ENCODE peak calls at places on chromosomes 11 and 22, in eight cellular contexts. U is adrenal gland; S is occipital lobe; H is Daoy; E is EH; O is stimulated activated CD4-positive, alpha-beta T cell treated with anti-CD3 and anti-CD28 coated beads, Interleukin-4, amount 100 ng/mL, for 1 hour; T is NCI-H460; R is iris pigment epithelial cell. N is an unnamed sample.

GRCh38 chr11:75536786-75537629 is 11.3 kb upstream of the GDPD5 start:
- DNase-seq in U (no peak), S (no peak), H (peak), E (peak), O (peak), T (no peak), R (peak), N (no peak)

GRCh38 chr22:30488121-30488520 is 16.3 kb upstream of the SEC14L3 start:
- DNase-seq in U (no peak), S (no peak), H (no peak), E (no peak), O (no peak), T (no peak), R (no peak), N (no peak)

GRCh38 chr11:65786008-65786785 is 666 bp upstream of the OVOL1 start:
- DNase-seq in U (no peak), S (no peak), H (no peak), E (no peak), O (peak), T (no peak), R (no peak), N (no peak)

GRCh38 chr22:35401863-35402262 is 1.9 kb downstream of the MCM5 start:
- DNase-seq in U (no peak), S (no peak), H (no peak), E (no peak), O (no peak), T (no peak), R (no peak), N (no peak)

GRCh38 chr11:5689551-5689983 is at the start of gene TRIM22:
- DNase-seq in U (peak), S (peak), H (peak), E (peak), O (peak), T (no peak), R (peak), N (no peak)

GRCh38 chr11:69658606-69659450 is 16.3 kb downstream of the LTO1 start:
- DNase-seq in U (no peak), S (no peak), H (no peak), E (no peak), O (no peak), T (no peak), R (no peak), N (peak)

GRCh38 chr11:120197254-120197891 is 13.5 kb upstream of the OAF start:
- DNase-seq in U (no peak), S (no peak), H (no peak), E (peak), O (no peak), T (no peak), R (no peak), N (no peak)

GRCh38 chr11:130070109-130070828 is 575 bp downstream of the APLP2 start:
- DNase-seq in U (peak), S (peak), H (peak), E (peak), O (peak), T (no peak), R (peak), N (peak)

GRCh38 chr22:43520632-43521039 is 108.8 kb downstream of the MPPED1 start:
- DNase-seq in U (no peak), S (no peak), H (no peak), E (no peak), O (no peak), T (no peak), R (no peak), N (no peak)

GRCh38 chr22:45612451-45612901 is 59.2 kb upstream of the ATXN10 start:
- DNase-seq in U (peak), S (no peak), H (peak), E (peak), O (no peak), T (no peak), R (peak), N (peak)

GRCh38 chr22:41487037-41487963 is 18.4 kb downstream of the ACO2 start:
- DNase-seq in U (no peak), S (no peak), H (no peak), E (no peak), O (no peak), T (no peak), R (no peak), N (peak)

GRCh38 chr11:65417702-65418430 is 4.7 kb upstream of the NEAT1 start:
- DNase-seq in U (peak), S (no peak), H (no peak), E (peak), O (peak), T (no peak), R (peak), N (peak)

GRCh38 chr22:24270556-24271405 is at the start of gene SPECC1L:
- DNase-seq in U (peak), S (peak), H (peak), E (peak), O (peak), T (peak), R (peak), N (peak)

GRCh38 chr22:49658902-49659280 is 168.8 kb downstream of the BRD1 start:
- DNase-seq in U (no peak), S (no peak), H (no peak), E (no peak), O (no peak), T (no peak), R (no peak), N (peak)

GRCh38 chr22:49676783-49677494 is 150.7 kb downstream of the BRD1 start:
- DNase-seq in U (no peak), S (no peak), H (no peak), E (no peak), O (no peak), T (no peak), R (no peak), N (peak)

GRCh38 chr22:50581950-50582561 is 593 bp downstream of the CHKB start:
- DNase-seq in U (no peak), S (no peak), H (no peak), E (peak), O (peak), T (no peak), R (peak), N (no peak)

GRCh38 chr11:47552086-47552580 is 799 bp downstream of the CELF1 start:
- DNase-seq in U (no peak), S (no peak), H (peak), E (peak), O (peak), T (no peak), R (peak), N (no peak)

GRCh38 chr11:1934326-1935155 is 12.6 kb upstream of the MRPL23 start:
- DNase-seq in U (peak), S (no peak), H (no peak), E (no peak), O (no peak), T (no peak), R (no peak), N (no peak)

GRCh38 chr22:47067911-47068654 is 305.6 kb downstream of the TBC1D22A start:
- DNase-seq in U (no peak), S (no peak), H (no peak), E (no peak), O (no peak), T (no peak), R (no peak), N (peak)

GRCh38 chr11:119537641-119538253 is 114.8 kb upstream of the THY1 start:
- DNase-seq in U (no peak), S (no peak), H (no peak), E (no peak), O (no peak), T (no peak), R (no peak), N (peak)

GRCh38 chr11:112524808-112525207 is 264.1 kb upstream of the PLET1 start:
- DNase-seq in U (peak), S (no peak), H (no peak), E (peak), O (no peak), T (no peak), R (no peak), N (no peak)

GRCh38 chr11:120079750-120080610 is 57.9 kb downstream of the TRIM29 start:
- DNase-seq in U (no peak), S (no peak), H (peak), E (peak), O (peak), T (no peak), R (no peak), N (no peak)

GRCh38 chr11:5666396-5666780 is 18.5 kb downstream of the TRIM5 start:
- DNase-seq in U (no peak), S (no peak), H (no peak), E (peak), O (no peak), T (no peak), R (peak), N (no peak)

GRCh38 chr11:118912742-118913410 is 12.8 kb downstream of the BCL9L start:
- DNase-seq in U (peak), S (no peak), H (peak), E (peak), O (no peak), T (no peak), R (no peak), N (peak)

GRCh38 chr11:8604078-8604723 is 10.2 kb upstream of the STK33 start:
- DNase-seq in U (peak), S (no peak), H (peak), E (peak), O (peak), T (peak), R (peak), N (peak)

GRCh38 chr22:29820941-29821789 is 16.9 kb downstream of the ASCC2 start:
- DNase-seq in U (peak), S (no peak), H (peak), E (peak), O (no peak), T (no peak), R (peak), N (peak)

GRCh38 chr11:76620471-76620870 is 50.1 kb downstream of the LRRC32 start:
- DNase-seq in U (no peak), S (no peak), H (no peak), E (peak), O (no peak), T (no peak), R (peak), N (no peak)

GRCh38 chr22:32202539-32203180 is 2.2 kb downstream of the RFPL2 start:
- DNase-seq in U (no peak), S (no peak), H (peak), E (peak), O (peak), T (peak), R (peak), N (peak)

GRCh38 chr22:44578516-44579230 is 80.6 kb upstream of the RTL6 start:
- DNase-seq in U (no peak), S (no peak), H (no peak), E (no peak), O (no peak), T (no peak), R (no peak), N (peak)

GRCh38 chr11:28072321-28072720 is 35.6 kb downstream of the KIF18A start:
- DNase-seq in U (no peak), S (no peak), H (no peak), E (peak), O (no peak), T (no peak), R (peak), N (no peak)

GRCh38 chr11:35173011-35173511 is 34.1 kb downstream of the CD44 start:
- DNase-seq in U (no peak), S (no peak), H (no peak), E (peak), O (no peak), T (no peak), R (peak), N (no peak)

GRCh38 chr11:117933475-117933874 is 4.3 kb upstream of the TMPRSS13 start:
- DNase-seq in U (no peak), S (no peak), H (no peak), E (no peak), O (no peak), T (no peak), R (no peak), N (no peak)

GRCh38 chr22:39559456-39560105 is 11.0 kb upstream of the CACNA1I start:
- DNase-seq in U (no peak), S (no peak), H (peak), E (peak), O (no peak), T (no peak), R (no peak), N (no peak)

GRCh38 chr11:123707606-123708205 is 33.8 kb downstream of the ZNF202 start:
- DNase-seq in U (peak), S (peak), H (peak), E (peak), O (peak), T (peak), R (peak), N (peak)

GRCh38 chr11:3623126-3623525 is 18.7 kb downstream of the ART5 start:
- DNase-seq in U (no peak), S (no peak), H (no peak), E (no peak), O (no peak), T (no peak), R (no peak), N (no peak)

GRCh38 chr22:44723801-44724200 is 21.8 kb downstream of the PRR5 start:
- DNase-seq in U (no peak), S (no peak), H (peak), E (peak), O (no peak), T (peak), R (peak), N (no peak)

GRCh38 chr11:2589538-2589934 is 110.3 kb downstream of the KCNQ1OT1 start:
- DNase-seq in U (peak), S (no peak), H (peak), E (no peak), O (no peak), T (no peak), R (no peak), N (no peak)

GRCh38 chr11:134377876-134378275 is 34.2 kb downstream of the B3GAT1 start:
- DNase-seq in U (no peak), S (no peak), H (no peak), E (no peak), O (no peak), T (no peak), R (no peak), N (no peak)

N was measured in Peyer's patch.